ENCODE peak calls at places on chromosomes 11 and 22, in nine cellular contexts. E is fibroblast of mammary gland, Y is left ventricle myocardium inferior, B is endothelial cell, S is neural crest cell, C is heart right ventricle, V is upper lobe of right lung, F is fibroblast of pulmonary artery, W is nephron progenitor cell. G is an unnamed sample.

GRCh38 chr11:73402834-73403185 is 26.6 kb downstream of the RELT start:
- DNase-seq in E (no peak), Y (no peak), B (no peak), S (no peak), C (no peak), V (no peak), F (peak), W (no peak), G (no peak)

GRCh38 chr22:31170971-31171370 is 11.0 kb downstream of the RNF185 start:
- DNase-seq in E (no peak), Y (no peak), B (no peak), S (no peak), C (no peak), V (no peak), F (no peak), W (no peak), G (no peak)

GRCh38 chr22:44570476-44571445 is 72.7 kb upstream of the RTL6 start:
- DNase-seq in E (no peak), Y (no peak), B (no peak), S (no peak), C (no peak), V (peak), F (no peak), W (no peak), G (no peak)

GRCh38 chr11:6393989-6394670 is 3.9 kb downstream of the SMPD1 start:
- DNase-seq in E (no peak), Y (no peak), B (no peak), S (no peak), C (no peak), V (no peak), F (no peak), W (no peak), G (no peak)

GRCh38 chr11:76695133-76695532 is 24.6 kb upstream of the LRRC32 start:
- DNase-seq in E (no peak), Y (no peak), B (no peak), S (no peak), C (no peak), V (no peak), F (no peak), W (no peak), G (no peak)

GRCh38 chr11:16252373-16252772 is 104.0 kb downstream of the SOX6 start:
- DNase-seq in E (no peak), Y (no peak), B (no peak), S (no peak), C (no peak), V (no peak), F (peak), W (no peak), G (no peak)

GRCh38 chr11:72771507-72771906 is 19.3 kb upstream of the ARAP1 start:
- DNase-seq in E (peak), Y (no peak), B (no peak), S (no peak), C (no peak), V (no peak), F (peak), W (no peak), G (no peak)

GRCh38 chr11:126485986-126486635 is 130.6 kb downstream of the ST3GAL4 start:
- DNase-seq in E (no peak), Y (no peak), B (no peak), S (no peak), C (no peak), V (peak), F (no peak), W (no peak), G (no peak)

GRCh38 chr22:50508897-50509296 is 873 bp downstream of the NCAPH2 start:
- DNase-seq in E (no peak), Y (no peak), B (no peak), S (no peak), C (no peak), V (no peak), F (no peak), W (no peak), G (no peak)

GRCh38 chr22:50505776-50506610 is 1.5 kb downstream of the LMF2 start:
- DNase-seq in E (no peak), Y (no peak), B (no peak), S (no peak), C (no peak), V (no peak), F (no peak), W (no peak), G (no peak)

GRCh38 chr22:50506611-50507420 is 686 bp downstream of the LMF2 start:
- DNase-seq in E (no peak), Y (no peak), B (no peak), S (no peak), C (no peak), V (no peak), F (no peak), W (no peak), G (no peak)

GRCh38 chr22:50507421-50507990 is at the start of gene LMF2:
- DNase-seq in E (no peak), Y (peak), B (peak), S (peak), C (peak), V (peak), F (no peak), W (peak), G (peak)

GRCh38 chr22:50507991-50508884 is at the start of gene NCAPH2:
- DNase-seq in E (peak), Y (peak), B (peak), S (peak), C (peak), V (peak), F (peak), W (peak), G (peak)
- TF ChIP-seq CTCF in E (no peak), Y (no peak), B (no peak), S (no peak), C (no peak), V (no peak), F (no peak), W (no peak), G (no peak)

GRCh38 chr22:24571266-24571665 is 15.5 kb downstream of the SNRPD3 start:
- DNase-seq in E (no peak), Y (no peak), B (no peak), S (no peak), C (no peak), V (no peak), F (no peak), W (no peak), G (no peak)
- TF ChIP-seq CTCF in E (no peak), Y (no peak), B (no peak), S (no peak), C (no peak), V (no peak), F (no peak), W (no peak), G (no peak)

DNA sequence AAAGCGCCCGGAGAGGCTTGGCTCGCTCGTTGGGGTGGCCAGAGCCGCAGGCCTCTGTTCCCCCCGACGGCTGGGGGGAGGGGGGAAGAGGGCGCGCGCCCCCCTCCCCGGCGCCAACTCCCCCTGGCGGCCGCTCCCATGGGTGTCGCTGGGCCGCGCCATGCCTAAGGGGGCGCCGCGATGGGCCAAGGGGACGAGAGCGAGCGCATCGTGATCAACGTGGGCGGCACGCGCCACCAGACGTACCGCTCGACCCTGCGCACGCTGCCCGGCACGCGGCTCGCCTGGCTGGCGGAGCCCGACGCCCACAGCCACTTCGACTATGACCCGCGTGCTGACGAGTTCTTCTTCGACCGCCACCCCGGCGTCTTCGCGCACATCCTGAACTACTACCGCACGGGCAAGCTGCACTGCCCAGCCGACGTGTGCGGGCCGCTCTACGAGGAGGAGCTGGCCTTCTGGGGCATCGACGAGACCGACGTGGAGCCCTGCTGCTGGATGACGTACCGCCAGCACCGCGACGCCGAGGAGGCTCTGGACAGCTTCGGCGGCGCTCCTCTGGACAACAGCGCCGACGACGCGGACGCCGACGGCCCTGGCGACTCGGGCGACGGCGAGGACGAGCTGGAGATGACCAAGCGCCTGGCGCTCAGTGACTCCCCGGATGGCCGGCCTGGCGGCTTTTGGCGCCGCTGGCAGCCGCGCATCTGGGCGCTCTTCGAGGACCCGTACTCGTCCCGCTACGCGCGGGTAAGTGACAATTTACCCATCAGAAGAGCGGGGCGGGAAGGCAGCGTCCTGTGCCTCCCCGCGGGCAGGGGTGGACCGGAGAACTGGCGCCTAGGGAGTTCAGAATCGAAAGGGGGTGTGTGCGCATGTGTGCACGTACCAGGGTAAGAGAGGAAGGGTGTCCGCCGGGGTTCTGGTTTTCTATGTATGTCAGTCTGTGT is 1.5 kb downstream of the KCNC1 start:
- DNase-seq in E (no peak), Y (no peak), B (no peak), S (peak), C (no peak), V (peak), F (no peak), W (peak), G (no peak)
- TF ChIP-seq CTCF in E (no peak), Y (peak), B (peak), S (peak), C (peak), V (peak), F (no peak), W (peak), G (no peak)

GRCh38 chr22:27804683-27805297 is 3.2 kb upstream of the MN1 start:
- DNase-seq in E (peak), Y (peak), B (peak), S (peak), C (peak), V (peak), F (peak), W (peak), G (peak)
- TF ChIP-seq CTCF in E (peak), Y (peak), B (peak), S (peak), C (peak), V (peak), F (peak), W (peak), G (peak)

GRCh38 chr22:38705235-38706100 is at the start of gene GTPBP1:
- DNase-seq in E (peak), Y (peak), B (peak), S (peak), C (peak), V (peak), F (peak), W (peak), G (peak)
- TF ChIP-seq CTCF in E (no peak), Y (peak), B (no peak), S (no peak), C (no peak), V (peak), F (no peak), W (no peak), G (no peak)